ENCODE peak calls at places on chromosome 10, in eight cellular contexts. Q is gastrocnemius medialis, W is GM12878, L is heart left ventricle, S is SK-N-SH, N is neural progenitor cell, C is fibroblast of lung, U is GM06990. E is an unnamed sample.

GRCh38 chr10:123678376-123678775 is 12.2 kb downstream of the GPR26 start:
- DNase-seq in Q (no peak), W (no peak), L (no peak), S (no peak), N (no peak), C (no peak), U (no peak), E (no peak)

GRCh38 chr10:3068968-3069737 is 1.8 kb downstream of the PFKP start:
- DNase-seq in Q (no peak), W (no peak), L (no peak), S (peak; percentile 87), N (peak; percentile 61), C (peak; percentile 30), U (peak; percentile 49), E (no peak)

GRCh38 chr10:50416885-50417284 is 165.6 kb upstream of the ASAH2 start:
- DNase-seq in Q (no peak), W (no peak), L (no peak), S (no peak), N (no peak), C (no peak), U (no peak), E (no peak)

GRCh38 chr10:79266092-79266491 is 81.2 kb upstream of the PPIF start:
- DNase-seq in Q (no peak), W (no peak), L (no peak), S (no peak), N (no peak), C (peak; percentile 33), U (no peak), E (no peak)

GRCh38 chr10:108424656-108425055 is 1260.2 kb upstream of the SORCS1 start:
- DNase-seq in Q (no peak), W (no peak), L (no peak), S (no peak), N (no peak), C (peak; percentile 72), U (no peak), E (no peak)

GRCh38 chr10:23343591-23344225 is 889 bp downstream of the C10orf67 start:
- DNase-seq in Q (peak; percentile 5), W (no peak), L (peak; percentile 68), S (peak; percentile 79), N (peak; percentile 89), C (peak; percentile 58), U (no peak), E (no peak)

GRCh38 chr10:15847481-15847880 is 12.8 kb downstream of the MINDY3 start:
- DNase-seq in Q (no peak), W (no peak), L (no peak), S (no peak), N (no peak), C (no peak), U (no peak), E (no peak)

GRCh38 chr10:95650232-95650631 is 6.3 kb downstream of the ALDH18A1 start:
- DNase-seq in Q (no peak), W (no peak), L (no peak), S (no peak), N (no peak), C (no peak), U (no peak), E (no peak)

GRCh38 chr10:37109000-37109399 is 16.4 kb upstream of the ANKRD30A start:
- DNase-seq in Q (no peak), W (no peak), L (no peak), S (no peak), N (no peak), C (no peak), U (no peak), E (no peak)

GRCh38 chr10:103717341-103718246 is 137.8 kb downstream of the SH3PXD2A start:
- DNase-seq in Q (no peak), W (no peak), L (no peak), S (no peak), N (no peak), C (no peak), U (no peak), E (no peak)

GRCh38 chr10:82813856-82814255 is 938.9 kb downstream of the NRG3 start:
- DNase-seq in Q (no peak), W (no peak), L (no peak), S (no peak), N (no peak), C (peak; percentile 72), U (no peak), E (peak; percentile 4)

GRCh38 chr10:25125151-25125550 is 49.6 kb upstream of the GPR158 start:
- DNase-seq in Q (no peak), W (no peak), L (no peak), S (peak; percentile 9), N (peak; percentile 93), C (no peak), U (no peak), E (no peak)

GRCh38 chr10:122113161-122113944 is 124.4 kb downstream of the TACC2 start:
- DNase-seq in Q (peak; percentile 63), W (no peak), L (peak; percentile 83), S (peak; percentile 94), N (peak; percentile 81), C (peak; percentile 66), U (no peak), E (no peak)

GRCh38 chr10:97278491-97278989 is 13.9 kb downstream of the ARHGAP19 start:
- DNase-seq in Q (no peak), W (no peak), L (no peak), S (peak; percentile 61), N (peak; percentile 35), C (peak; percentile 85), U (peak; percentile 41), E (peak; percentile 25)

GRCh38 chr10:31952066-31952465 is 23.4 kb upstream of the ARHGAP12 start:
- DNase-seq in Q (no peak), W (no peak), L (no peak), S (no peak), N (no peak), C (peak; percentile 22), U (no peak), E (no peak)

GRCh38 chr10:11154333-11154732 is 136.7 kb downstream of the CELF2 start:
- DNase-seq in Q (no peak), W (no peak), L (no peak), S (no peak), N (no peak), C (no peak), U (no peak), E (no peak)

GRCh38 chr10:68096913-68097509 is 12.3 kb upstream of the MYPN start:
- DNase-seq in Q (peak; percentile 78), W (no peak), L (peak; percentile 72), S (no peak), N (peak; percentile 39), C (peak; percentile 96), U (no peak), E (peak; percentile 88)

GRCh38 chr10:627032-627992 is 62.2 kb downstream of the DIP2C start:
- DNase-seq in Q (no peak), W (no peak), L (no peak), S (no peak), N (no peak), C (no peak), U (no peak), E (no peak)

GRCh38 chr10:44053391-44053790 is 331.5 kb downstream of the CXCL12 start:
- DNase-seq in Q (no peak), W (no peak), L (no peak), S (no peak), N (no peak), C (no peak), U (no peak), E (no peak)

GRCh38 chr10:118970770-118971169 is 58.7 kb upstream of the NANOS1 start:
- DNase-seq in Q (no peak), W (no peak), L (no peak), S (no peak), N (no peak), C (no peak), U (no peak), E (no peak)

GRCh38 chr10:126586878-126587277 is 83.6 kb downstream of the C10orf90 start:
- DNase-seq in Q (no peak), W (no peak), L (no peak), S (no peak), N (no peak), C (peak; percentile 52), U (no peak), E (no peak)

DNA sequence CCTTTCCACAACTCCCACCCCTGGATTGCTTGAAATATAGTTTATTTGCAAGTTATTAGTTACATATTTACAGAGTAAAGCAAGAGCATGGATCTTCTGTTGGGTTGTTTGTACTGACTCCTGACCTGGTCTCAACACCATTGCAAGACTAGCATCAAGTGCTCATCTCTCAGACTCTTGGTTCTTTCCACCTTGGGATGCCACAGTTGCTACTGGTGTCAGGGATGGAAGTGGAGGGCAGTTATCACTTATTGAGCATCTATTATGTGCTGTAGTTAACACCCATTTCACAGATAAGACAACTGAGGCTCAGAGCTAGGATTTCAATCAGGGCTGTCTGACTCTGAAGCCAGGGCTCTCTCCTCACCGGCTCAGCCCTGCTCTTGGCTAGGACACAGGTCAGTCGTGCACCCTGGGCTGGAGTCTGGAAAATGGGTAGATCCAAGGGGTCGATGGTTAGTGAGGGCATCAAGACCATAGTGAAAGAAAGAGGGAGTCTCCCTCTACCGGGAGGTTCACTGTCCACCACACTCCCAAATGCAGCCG is 614 bp upstream of the ADAMTS14 start:
- DNase-seq in Q (no peak), W (no peak), L (no peak), S (no peak), N (no peak), C (no peak), U (no peak), E (no peak)
- TF ChIP-seq CTCF in Q (no peak), W (no peak), L (no peak), S (no peak), N (no peak), C (peak; percentile 30), U (no peak), E (peak; percentile 22)

DNA sequence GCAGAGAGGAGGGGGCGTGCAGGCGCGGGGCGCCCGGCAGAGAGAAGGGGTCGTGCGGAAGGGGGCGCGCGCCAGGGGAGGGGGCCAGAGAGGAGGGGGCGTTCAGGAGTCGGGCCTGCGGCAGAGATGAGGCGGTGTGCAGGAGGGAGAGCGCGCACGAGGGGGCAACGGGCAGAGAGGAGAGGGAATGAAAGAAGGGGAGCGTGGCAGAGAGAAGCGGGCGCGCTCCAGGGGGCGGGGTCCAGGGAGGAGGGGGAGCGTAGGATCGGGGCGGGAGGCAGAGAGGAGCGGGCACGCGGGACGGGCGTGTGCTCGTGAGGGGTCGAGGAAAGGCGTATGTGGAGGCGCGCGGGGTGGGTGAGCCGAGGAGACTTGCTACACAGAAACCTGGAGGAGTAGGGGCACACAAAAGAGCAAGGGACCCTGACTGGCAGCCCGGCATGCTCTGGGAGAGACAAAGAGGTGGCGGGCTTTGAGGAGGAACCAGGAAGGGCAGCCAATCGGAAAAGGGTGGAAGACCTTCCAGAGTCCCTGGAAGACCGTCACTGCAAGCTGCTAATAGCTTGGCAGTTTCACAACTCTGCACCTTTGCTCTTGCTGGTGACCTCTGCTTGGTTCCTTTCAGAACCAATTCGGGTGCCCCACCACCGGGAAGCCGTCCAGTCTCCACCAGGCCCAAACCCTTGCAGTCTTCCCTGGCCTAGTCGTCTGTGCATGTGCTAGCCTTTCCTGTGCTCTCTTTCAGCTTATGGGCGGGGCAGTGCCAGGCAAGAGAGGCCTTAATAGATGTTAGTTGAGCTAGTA is 621 bp downstream of the DYDC2 start:
- DNase-seq in Q (no peak), W (no peak), L (no peak), S (peak; percentile 85), N (peak; percentile 66), C (no peak), U (no peak), E (no peak)
- H3K4me3 ChIP-seq in Q (peak overlapping the region; percentile 45), W (no peak overlapping the region), L (peak overlapping the region; percentile 47), S (peak overlapping the region; percentile 46), N (peak overlapping the region; percentile 50), C (peak overlapping the region; percentile 21), U (no peak overlapping the region), E (peak overlapping the region; percentile 38)

GRCh38 chr10:35574924-35575352 is 30.2 kb upstream of the GJD4 start:
- DNase-seq in Q (no peak), W (no peak), L (no peak), S (no peak), N (no peak), C (peak; percentile 97), U (no peak), E (no peak)
- TF ChIP-seq CTCF in Q (no peak), W (no peak), L (no peak), S (peak; percentile 47), N (peak; percentile 39), C (peak; percentile 37), U (peak; percentile 14), E (peak; percentile 38)

GRCh38 chr10:33497338-33497737 is 162.9 kb upstream of the NRP1 start:
- DNase-seq in Q (no peak), W (no peak), L (no peak), S (no peak), N (no peak), C (no peak), U (no peak), E (no peak)
- H3K4me3 ChIP-seq in Q (no peak overlapping the region), W (no peak overlapping the region), L (no peak overlapping the region), S (no peak overlapping the region), N (no peak overlapping the region), C (no peak overlapping the region), U (no peak overlapping the region), E (no peak overlapping the region)